ENCODE peak calls at places on chromosomes 5 and 9, in nine cellular contexts. S is substantia nigra; P is GM23338; B is GM10248; N is activated T-cell treated with anti-CD3 and anti-CD28 coated beads, Interleukin-2, amount 50 U/mL, for 72 hours; J is heart right ventricle; C is GM03348; L is OCI-LY7; F is HS-5. X is an unnamed sample.

GRCh38 chr9:137464291-137464999 is 5.3 kb upstream of the NSMF start:
- DNase-seq in S (no peak), B (no peak), J (no peak), N (no peak), L (no peak), C (no peak), F (no peak), P (no peak), X (no peak)

GRCh38 chr5:142059304-142059940 is 46.6 kb upstream of the GNPDA1 start:
- DNase-seq in S (no peak), J (no peak), L (no peak), F (no peak), N (no peak), C (peak; percentile 37), B (no peak), P (peak; percentile 58), X (no peak)

GRCh38 chr5:165304193-165304820 is 1798.9 kb downstream of the MAT2B start:
- DNase-seq in J (no peak), B (no peak), F (no peak), C (no peak), N (no peak), P (no peak), L (no peak), S (no peak), X (no peak)

GRCh38 chr9:130266236-130267098 is 907 bp downstream of the HMCN2 start:
- DNase-seq in C (no peak), L (no peak), F (no peak), P (peak; percentile 82), B (peak; percentile 11), S (no peak), N (no peak), J (no peak), X (no peak)

GRCh38 chr5:31632460-31632859 is 6.5 kb upstream of the PDZD2 start:
- DNase-seq in B (no peak), P (no peak), F (no peak), C (no peak), J (no peak), S (no peak), L (no peak), N (no peak), X (no peak)

GRCh38 chr5:157994906-157995519 is 136.1 kb upstream of the CLINT1 start:
- DNase-seq in B (peak; percentile 63), C (peak; percentile 88), J (peak; percentile 60), N (peak; percentile 37), L (peak; percentile 74), S (peak; percentile 28), F (no peak), P (peak; percentile 92), X (no peak)

GRCh38 chr5:38837416-38837815 is 8.4 kb upstream of the OSMR start:
- DNase-seq in F (no peak), J (no peak), L (no peak), P (no peak), N (no peak), C (no peak), B (no peak), S (no peak), X (no peak)

GRCh38 chr9:27528886-27529315 is 713 bp downstream of the MOB3B start:
- DNase-seq in F (no peak), C (peak; percentile 39), P (peak; percentile 75), S (peak; percentile 77), J (peak; percentile 36), N (peak; percentile 57), L (peak; percentile 2), B (peak; percentile 73), X (no peak)

GRCh38 chr9:123928471-123929176 is 1.3 kb downstream of the DENND1A start:
- DNase-seq in B (no peak), S (no peak), N (no peak), C (peak; percentile 66), J (no peak), F (peak; percentile 39), P (no peak), L (peak; percentile 42), X (no peak)

GRCh38 chr9:128372188-128372641 is 1.0 kb downstream of the URM1 start:
- DNase-seq in P (no peak), N (no peak), C (no peak), F (no peak), S (peak; percentile 46), B (no peak), J (no peak), L (peak; percentile 17), X (no peak)

GRCh38 chr9:91186311-91187101 is 175.2 kb downstream of the AUH start:
- DNase-seq in P (no peak), F (no peak), C (no peak), B (no peak), J (no peak), N (no peak), S (no peak), L (no peak), X (no peak)

X was measured in AG04449.